ENCODE peak calls at places on chromosome 6, in ten cellular contexts. Q is HCT116; C is activated CD8-positive, alpha-beta T cell treated with anti-CD3 and anti-CD28 coated beads, Interleukin-2, amount 10 ng/mL, durations not matched to agents 7 days and 5 days; W is fibroblast of the conjunctiva; F is mesothelial cell of epicardium; L is activated CD4-positive, alpha-beta T cell treated with anti-CD3 and anti-CD28 coated beads, Interleukin-2, amount 10 ng/mL, durations not matched to agents 7 days and 5 days; T is DMS153; G is nephron progenitor cell; S is stimulated activated CD4-positive, alpha-beta T cell treated with anti-CD3 and anti-CD28 coated beads, Interleukin-15, amount 100 ng/mL, for 1 hour; B is pancreas. P is an unnamed sample.

GRCh38 chr6:147586044-147586443 is 77.6 kb downstream of the SAMD5 start:
- DNase-seq in Q (no peak), C (no peak), W (peak), F (no peak), L (no peak), T (no peak), G (no peak), S (no peak), B (peak), P (no peak)

GRCh38 chr6:116450769-116451740 is 10.1 kb upstream of the CALHM6 start:
- DNase-seq in Q (no peak), C (no peak), W (no peak), F (no peak), L (no peak), T (no peak), G (no peak), S (no peak), B (peak), P (no peak)

GRCh38 chr6:139757766-139758655 is 383.6 kb upstream of the CITED2 start:
- DNase-seq in Q (no peak), C (no peak), W (peak), F (no peak), L (no peak), T (no peak), G (no peak), S (no peak), B (no peak), P (no peak)

GRCh38 chr6:36752886-36753506 is 55.4 kb downstream of the RAB44 start:
- DNase-seq in Q (no peak), C (no peak), W (no peak), F (no peak), L (no peak), T (no peak), G (no peak), S (no peak), B (no peak), P (no peak)

GRCh38 chr6:166626177-166627038 is 643 bp downstream of the RPS6KA2 start:
- DNase-seq in Q (no peak), C (peak), W (no peak), F (peak), L (peak), T (peak), G (peak), S (no peak), B (no peak), P (peak)

GRCh38 chr6:17405944-17406245 is 12.5 kb downstream of the CAP2 start:
- DNase-seq in Q (no peak), C (no peak), W (no peak), F (no peak), L (no peak), T (no peak), G (no peak), S (no peak), B (no peak), P (no peak)

GRCh38 chr6:1613631-1614447 is 4.1 kb downstream of the FOXC1 start:
- DNase-seq in Q (no peak), C (no peak), W (no peak), F (no peak), L (no peak), T (no peak), G (peak), S (no peak), B (no peak), P (peak)

GRCh38 chr6:4185846-4186245 is 50.5 kb upstream of the ECI2 start:
- DNase-seq in Q (no peak), C (no peak), W (no peak), F (no peak), L (no peak), T (no peak), G (no peak), S (no peak), B (no peak), P (no peak)

GRCh38 chr6:167550936-167551633 is 226.2 kb downstream of the TTLL2 start:
- DNase-seq in Q (no peak), C (no peak), W (peak), F (no peak), L (no peak), T (no peak), G (no peak), S (no peak), B (peak), P (no peak)

GRCh38 chr6:16639689-16640480 is 121.4 kb downstream of the ATXN1 start:
- DNase-seq in Q (no peak), C (no peak), W (peak), F (no peak), L (no peak), T (no peak), G (no peak), S (no peak), B (no peak), P (no peak)

P was measured in neural progenitor cell.